ENCODE peak calls at places on chromosome 5, in six cellular contexts. C is cardiac muscle cell; V is psoas muscle; S is CD4-positive, alpha-beta memory T cell; Z is PC-3; B is colonic mucosa. W is an unnamed sample. For H3K9me3, the result is how much of the 10 kb centered on the place peaks cover.

GRCh38 chr5:173155912-173156311 is 11.6 kb downstream of the BNIP1 start:
- DNase-seq in B (no peak), S (no peak), C (no peak), Z (no peak), V (no peak), W (no peak)

GRCh38 chr5:122311400-122311887 is 593 bp upstream of the SNCAIP start:
- DNase-seq in S (no peak), V (no peak), Z (no peak), C (no peak), B (no peak), W (no peak)

GRCh38 chr5:31397926-31398557 is 133.9 kb downstream of the DROSHA start:
- DNase-seq in Z (no peak), V (no peak), C (no peak), S (no peak), B (no peak), W (no peak)

GRCh38 chr5:81361600-81361999 is 32.3 kb downstream of the ACOT12 start:
- DNase-seq in B (no peak), V (no peak), Z (no peak), S (no peak), C (no peak), W (no peak)

GRCh38 chr5:22835630-22836029 is 17.5 kb downstream of the CDH12 start:
- DNase-seq in C (no peak), Z (peak), B (no peak), V (no peak), S (no peak), W (no peak)

GRCh38 chr5:19767987-19768386 is 220.0 kb downstream of the CDH18 start:
- DNase-seq in Z (peak), S (no peak), V (no peak), C (no peak), B (no peak), W (no peak)

GRCh38 chr5:9288234-9288633 is 257.6 kb downstream of the SEMA5A start:
- DNase-seq in V (no peak), B (no peak), Z (no peak), S (no peak), C (no peak), W (no peak)

GRCh38 chr5:123628860-123629544 is 117.0 kb downstream of the CSNK1G3 start:
- DNase-seq in B (no peak), S (no peak), Z (no peak), V (no peak), C (no peak), W (no peak)

GRCh38 chr5:94746731-94747124 is 128.3 kb downstream of the SLF1 start:
- DNase-seq in Z (no peak), V (no peak), C (peak), B (no peak), S (no peak), W (no peak)

GRCh38 chr5:144361406-144361805 is 190.7 kb downstream of the KCTD16 start:
- DNase-seq in C (no peak), B (no peak), Z (no peak), S (no peak), V (no peak), W (no peak)

GRCh38 chr5:148740966-148741742 is 85.3 kb upstream of the ADRB2 start:
- DNase-seq in S (peak), Z (peak), V (no peak), C (peak), B (peak), W (no peak)

GRCh38 chr5:38535281-38535750 is 21.1 kb downstream of the LIFR start:
- DNase-seq in S (no peak), C (no peak), V (no peak), Z (no peak), B (no peak), W (no peak)

GRCh38 chr5:177111720-177112394 is 21.7 kb upstream of the NSD1 start:
- DNase-seq in C (peak), B (peak), V (no peak), S (peak), Z (peak), W (peak)

GRCh38 chr5:141250576-141250975 is 5.4 kb downstream of the PCDHB15 start:
- DNase-seq in S (no peak), C (no peak), B (no peak), V (no peak), Z (no peak), W (no peak)

GRCh38 chr5:141241496-141241895 is 3.7 kb upstream of the PCDHB15 start:
- DNase-seq in C (no peak), V (no peak), Z (no peak), S (no peak), B (no peak), W (no peak)

DNA sequence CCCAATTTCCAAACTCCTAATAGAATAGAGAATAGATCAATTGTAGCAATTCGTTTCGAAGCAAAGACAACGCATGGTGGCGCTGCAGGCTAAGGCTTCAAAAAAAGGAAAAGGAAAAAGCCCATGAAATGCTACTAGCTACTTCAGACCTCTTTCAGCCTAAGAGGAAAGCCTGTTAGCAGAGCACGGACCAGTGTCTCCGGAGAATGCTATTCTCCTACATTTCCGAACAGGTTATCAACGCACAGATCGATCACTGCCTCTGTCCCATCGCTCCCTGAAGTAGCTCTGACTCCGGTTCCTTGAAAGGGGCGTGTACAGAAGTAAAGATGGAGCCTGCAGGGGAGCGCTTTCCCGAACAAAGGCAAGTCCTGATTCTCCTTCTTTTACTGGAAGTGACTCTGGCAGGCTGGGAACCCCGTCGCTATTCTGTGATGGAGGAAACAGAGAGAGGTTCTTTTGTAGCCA is at the start of gene PCDHB15:
- DNase-seq in Z (no peak), V (no peak), S (peak), C (peak), B (no peak), W (peak)
- H3K9me3 ChIP-seq in Z (under half), V (under half), S (under half), C (under half), B (under half), W (half or more)

DNA sequence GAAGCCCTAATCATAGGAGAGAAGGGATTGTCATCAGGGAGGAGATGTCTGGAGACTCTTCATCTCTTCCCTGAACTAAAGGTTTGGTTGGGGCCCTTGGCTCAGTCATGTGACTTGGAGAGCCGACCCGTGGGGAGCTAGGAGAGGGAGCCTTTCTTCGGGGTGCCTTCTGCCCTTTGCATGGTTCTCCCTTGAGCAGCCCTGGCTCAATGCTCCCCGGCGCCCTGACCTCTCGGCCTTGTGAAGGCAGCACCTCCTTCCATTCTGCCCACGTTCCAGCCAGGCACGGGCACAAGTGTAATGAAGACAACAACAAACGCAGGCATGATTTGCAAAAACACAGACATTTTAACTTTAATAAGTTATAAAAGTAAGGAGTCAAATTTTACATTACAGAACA is 50.4 kb downstream of the ZNF354C start:
- DNase-seq in B (no peak), Z (no peak), S (no peak), C (no peak), V (no peak), W (no peak)
- H3K9me3 ChIP-seq in B (under half), Z (under half), S (under half), C (under half), V (under half), W (under half)

GRCh38 chr5:72255237-72255636 is 64.8 kb downstream of the MRPS27 start:
- DNase-seq in Z (no peak), C (no peak), V (no peak), S (no peak), B (peak), W (peak)
- H3K9me3 ChIP-seq in Z (under half), C (under half), V (under half), S (under half), B (under half), W (under half)

GRCh38 chr5:179080724-179081123 is 20.6 kb downstream of the ZNF354C start:
- DNase-seq in B (no peak), S (no peak), Z (no peak), V (no peak), C (no peak), W (no peak)
- H3K9me3 ChIP-seq in B (under half), S (half or more), Z (under half), V (half or more), C (under half), W (half or more)

DNA sequence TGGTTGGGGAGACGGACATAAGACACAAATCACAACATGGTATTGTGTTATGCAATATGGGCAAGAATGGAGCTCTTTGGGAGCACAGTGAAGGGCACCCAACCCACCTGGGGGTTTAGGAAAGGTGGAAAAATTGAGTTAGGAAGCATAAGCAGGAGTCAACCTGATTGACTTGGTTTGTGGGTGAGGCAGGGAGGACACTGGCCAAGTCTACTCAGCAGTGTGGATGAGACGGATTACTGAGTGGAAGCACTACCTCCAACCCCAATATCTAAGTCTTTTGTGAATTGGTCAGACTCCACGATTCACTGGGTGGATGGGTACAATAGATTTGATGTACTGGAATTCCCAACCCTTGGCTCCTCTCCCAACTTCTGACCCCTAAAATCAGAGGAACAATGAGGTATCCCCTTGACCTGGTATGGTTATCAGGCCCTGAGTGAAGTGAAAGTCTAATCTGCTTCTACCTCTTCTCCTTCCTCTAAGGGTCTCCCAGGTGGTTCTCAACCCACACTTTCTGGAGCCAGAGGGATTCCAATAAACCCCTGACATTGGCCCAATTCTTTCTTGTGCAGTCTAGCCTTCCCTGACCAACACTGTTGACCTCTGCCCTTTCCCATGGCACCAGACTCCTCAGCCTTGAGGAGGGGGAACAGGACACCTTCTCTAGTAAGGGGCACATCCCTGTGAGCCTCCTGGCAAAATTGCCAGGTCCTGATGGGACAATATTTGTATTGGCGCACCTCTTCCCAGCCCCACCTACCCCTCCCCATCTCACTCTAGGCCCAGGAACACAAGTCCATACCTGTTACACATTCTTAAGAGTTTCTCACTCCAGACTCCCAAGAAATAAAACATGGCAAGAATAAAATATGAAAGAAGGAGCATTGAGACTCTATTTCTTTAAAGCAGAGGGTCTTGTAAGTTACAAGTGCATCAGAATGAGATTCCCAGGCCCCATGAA is 5.3 kb downstream of the EGR1 start:
- DNase-seq in C (no peak), S (no peak), B (no peak), V (no peak), Z (no peak), W (peak)
- H3K9me3 ChIP-seq in C (under half), S (under half), B (under half), V (under half), Z (under half), W (under half)

DNA sequence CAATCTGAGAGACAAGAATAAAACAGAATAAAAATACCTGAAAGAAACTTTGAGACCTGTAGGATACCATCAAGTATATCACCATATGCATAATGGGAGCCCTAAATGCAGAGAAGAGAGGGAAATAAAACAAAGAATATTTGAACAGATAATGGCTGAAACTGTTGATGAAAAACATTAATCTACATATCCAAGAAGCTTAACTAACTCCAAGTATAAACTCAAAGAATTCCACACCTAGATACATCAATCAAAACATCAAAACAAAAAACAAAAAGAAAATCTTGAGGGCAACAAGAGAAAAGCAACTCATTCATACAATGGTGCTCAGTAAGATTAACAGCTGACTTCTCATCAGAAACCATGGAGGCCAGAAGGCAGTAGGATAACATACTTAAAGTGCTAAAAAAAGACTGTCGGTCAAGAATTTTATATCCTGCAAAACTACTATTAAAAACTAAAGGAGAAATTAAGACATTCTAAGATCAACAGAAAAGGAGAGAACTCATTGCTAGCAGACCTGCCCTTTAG is 101.6 kb downstream of the FOXD1 start:
- DNase-seq in V (no peak), Z (no peak), S (no peak), B (no peak), C (no peak), W (no peak)
- H3K9me3 ChIP-seq in V (under half), Z (under half), S (under half), B (under half), C (under half), W (under half)

GRCh38 chr5:93313672-93314071 is 267.3 kb downstream of the NR2F1-AS1 start:
- DNase-seq in Z (no peak), C (no peak), V (no peak), B (no peak), S (no peak), W (no peak)
- H3K9me3 ChIP-seq in Z (under half), C (under half), V (under half), B (under half), S (under half), W (under half)

DNA sequence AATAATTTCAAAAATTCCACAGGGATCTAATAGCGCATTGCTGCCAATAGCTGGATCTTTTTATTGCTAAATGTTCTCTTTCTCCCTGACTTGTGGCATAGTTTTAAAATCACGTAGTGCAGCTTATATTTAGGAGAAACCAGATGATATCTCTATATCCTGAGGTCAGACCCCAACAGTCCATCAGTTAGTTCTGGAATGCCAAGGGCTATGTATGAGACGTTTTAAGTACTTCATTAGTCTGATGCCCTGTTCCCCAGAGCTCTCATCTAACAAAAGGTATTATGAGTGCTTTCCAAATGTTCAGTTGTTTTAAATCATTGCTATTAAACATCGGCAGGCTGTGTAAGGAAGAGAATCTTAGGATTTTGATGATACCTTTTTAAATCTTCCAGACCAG is 145.0 kb downstream of the MARCHF11 start:
- DNase-seq in S (no peak), Z (no peak), B (no peak), C (no peak), V (no peak), W (no peak)
- H3K9me3 ChIP-seq in S (under half), Z (under half), B (under half), C (under half), V (under half), W (under half)

DNA sequence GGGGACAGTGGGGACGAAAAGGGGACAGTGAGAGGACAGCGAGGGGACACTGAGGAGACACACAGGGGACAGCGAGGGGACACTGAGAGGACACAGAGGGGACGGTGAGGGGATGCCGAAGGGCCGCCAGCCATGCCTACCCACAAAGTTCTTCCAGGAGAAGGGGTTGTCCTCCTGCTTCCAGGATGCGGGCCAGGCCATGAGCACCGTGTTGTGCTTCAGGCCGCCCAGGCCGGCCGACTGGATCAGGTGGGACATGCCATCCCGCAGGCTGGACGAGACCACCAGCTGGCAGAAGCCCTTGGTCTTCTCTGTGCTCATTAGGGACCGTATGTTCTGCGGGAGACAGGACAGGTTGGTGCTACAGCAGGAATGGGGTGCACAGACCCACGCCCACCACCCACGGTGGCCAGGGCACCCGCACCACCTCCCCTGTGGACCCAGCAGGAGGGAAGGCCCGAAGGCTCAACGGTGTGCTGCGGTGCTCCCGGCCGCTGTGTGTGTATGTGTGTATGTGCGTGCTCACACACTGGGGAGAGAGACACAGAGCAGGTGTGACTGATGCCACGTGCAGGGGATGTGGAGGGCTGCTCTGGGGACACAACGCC is 46.6 kb downstream of the SLC12A7 start:
- DNase-seq in C (no peak), B (no peak), V (peak), Z (no peak), S (no peak), W (no peak)
- H3K9me3 ChIP-seq in C (under half), B (under half), V (under half), Z (under half), S (under half), W (under half)

DNA sequence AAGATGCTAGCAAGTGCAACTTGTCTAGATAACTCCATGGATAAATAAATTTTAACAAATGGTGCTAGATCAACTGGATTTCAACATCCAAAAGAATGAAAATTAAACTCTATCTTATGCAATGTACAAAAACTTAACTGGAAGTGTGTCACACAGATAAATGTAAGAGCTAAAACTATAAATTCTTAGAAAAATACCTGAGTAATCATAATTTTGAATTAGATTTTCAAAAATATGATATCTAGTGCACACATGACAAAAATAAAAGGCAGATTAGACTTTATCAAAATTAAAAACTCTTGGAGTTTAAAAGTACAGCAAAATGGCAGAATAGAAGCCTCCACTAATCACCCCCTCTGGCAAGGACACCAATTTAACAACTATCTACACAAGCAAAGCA is 1791.2 kb upstream of the CDH6 start:
- DNase-seq in Z (no peak), V (no peak), B (no peak), C (no peak), S (no peak), W (no peak)
- H3K9me3 ChIP-seq in Z (under half), V (under half), B (under half), C (under half), S (under half), W (under half)